ENCODE peak calls at places on chromosome 10, in nine cellular contexts. O is neural progenitor cell, I is MM.1S, G is GM23338, R is PC-3, Q is SK-N-SH, A is GM23248, K is OCI-LY7, Y is HCT116. N is an unnamed sample. For H3K4me1, the result is how much of the 10 kb centered on the place peaks cover.

GRCh38 chr10:104612577-104613205 is 28.4 kb upstream of the SORCS3 start:
- DNase-seq in O (no peak), I (no peak), G (peak), R (no peak), Q (no peak), A (peak), K (no peak), Y (no peak), N (no peak)

GRCh38 chr10:29248987-29249386 is 39.9 kb upstream of the LYZL1 start:
- DNase-seq in O (no peak), I (no peak), G (no peak), R (no peak), Q (no peak), A (no peak), K (no peak), Y (no peak), N (no peak)

GRCh38 chr10:44897049-44897448 is 14.1 kb upstream of the TMEM72 start:
- DNase-seq in O (no peak), I (peak), G (no peak), R (no peak), Q (no peak), A (no peak), K (no peak), Y (no peak), N (no peak)

GRCh38 chr10:131117011-131117410 is 194.5 kb downstream of the TCERG1L start:
- DNase-seq in O (no peak), I (no peak), G (no peak), R (no peak), Q (no peak), A (no peak), K (no peak), Y (no peak), N (no peak)

GRCh38 chr10:68959695-68960524 is 3.9 kb downstream of the DDX21 start:
- DNase-seq in O (no peak), I (no peak), G (no peak), R (no peak), Q (no peak), A (no peak), K (no peak), Y (no peak), N (no peak)

GRCh38 chr10:1367938-1368697 is 311.9 kb downstream of the WDR37 start:
- DNase-seq in O (no peak), I (no peak), G (no peak), R (no peak), Q (peak), A (no peak), K (no peak), Y (no peak), N (no peak)

GRCh38 chr10:131184503-131184902 is 127.0 kb downstream of the TCERG1L start:
- DNase-seq in O (no peak), I (no peak), G (no peak), R (no peak), Q (no peak), A (no peak), K (no peak), Y (no peak), N (no peak)

GRCh38 chr10:99365761-99366160 is 36.6 kb downstream of the CNNM1 start:
- DNase-seq in O (no peak), I (no peak), G (no peak), R (no peak), Q (no peak), A (peak), K (no peak), Y (no peak), N (no peak)

GRCh38 chr10:42960491-42961155 is 116.2 kb upstream of the RET start:
- DNase-seq in O (no peak), I (no peak), G (peak), R (peak), Q (no peak), A (peak), K (no peak), Y (peak), N (peak)

GRCh38 chr10:23364378-23364777 is 19.8 kb upstream of the C10orf67 start:
- DNase-seq in O (no peak), I (no peak), G (no peak), R (no peak), Q (no peak), A (no peak), K (no peak), Y (no peak), N (no peak)

DNA sequence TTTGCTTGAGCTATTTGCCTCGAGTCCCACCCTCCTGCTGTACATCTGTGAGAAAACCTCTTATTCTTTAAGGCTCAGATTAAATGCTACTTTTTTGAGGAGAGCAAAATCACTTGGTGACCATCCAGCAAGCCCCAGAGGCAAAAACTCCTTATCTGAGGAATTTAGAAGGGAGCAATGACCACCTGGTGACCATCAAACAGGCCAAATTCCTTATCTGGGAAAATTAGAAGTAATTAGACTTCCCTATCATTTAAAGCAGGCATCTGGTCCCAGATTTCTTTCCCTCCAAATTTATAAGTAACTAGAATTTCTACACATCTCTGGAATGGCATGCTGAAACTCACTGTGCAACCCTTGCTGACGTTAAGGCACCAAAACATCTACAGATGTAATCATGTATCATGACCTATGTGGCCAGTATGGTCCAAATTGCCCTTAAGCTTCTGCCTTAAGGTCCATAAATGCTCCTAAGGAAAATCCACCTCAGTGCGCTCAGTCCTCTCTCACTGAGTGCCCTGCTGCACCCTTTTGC is 40.9 kb upstream of the PDLIM1 start:
- DNase-seq in O (no peak), I (no peak), G (no peak), R (no peak), Q (no peak), A (no peak), K (no peak), Y (no peak), N (no peak)
- H3K4me1 ChIP-seq in O (under half), I (under half), G (under half), R (half or more), Q (under half), A (under half), K (under half), Y (under half), N (under half)

GRCh38 chr10:75137533-75138438 is 26.3 kb downstream of the SAMD8 start:
- DNase-seq in O (no peak), I (no peak), G (no peak), R (peak), Q (peak), A (peak), K (no peak), Y (peak), N (peak)
- TF ChIP-seq EZH2phosphoT487 in O (no peak), I (no peak), G (no peak), R (no peak), Q (no peak), A (no peak), K (no peak), Y (no peak), N (no peak)

GRCh38 chr10:72693599-72693915 is 1.6 kb downstream of the MCU start:
- DNase-seq in O (no peak), I (no peak), G (no peak), R (no peak), Q (no peak), A (peak), K (no peak), Y (no peak), N (no peak)
- H3K4me1 ChIP-seq in O (under half), I (under half), G (under half), R (under half), Q (under half), A (under half), K (under half), Y (under half), N (under half)

GRCh38 chr10:84336406-84336805 is 8.0 kb downstream of the CCSER2 start:
- DNase-seq in O (no peak), I (no peak), G (peak), R (no peak), Q (no peak), A (no peak), K (no peak), Y (no peak), N (no peak)

GRCh38 chr10:84339025-84339424 is 10.6 kb downstream of the CCSER2 start:
- DNase-seq in O (no peak), I (no peak), G (no peak), R (no peak), Q (no peak), A (no peak), K (no peak), Y (no peak), N (no peak)

GRCh38 chr10:84334806-84335205 is 6.4 kb downstream of the CCSER2 start:
- DNase-seq in O (no peak), I (no peak), G (peak), R (no peak), Q (no peak), A (no peak), K (no peak), Y (no peak), N (no peak)

GRCh38 chr10:84335516-84335915 is 7.1 kb downstream of the CCSER2 start:
- DNase-seq in O (no peak), I (no peak), G (no peak), R (no peak), Q (peak), A (no peak), K (no peak), Y (no peak), N (no peak)

DNA sequence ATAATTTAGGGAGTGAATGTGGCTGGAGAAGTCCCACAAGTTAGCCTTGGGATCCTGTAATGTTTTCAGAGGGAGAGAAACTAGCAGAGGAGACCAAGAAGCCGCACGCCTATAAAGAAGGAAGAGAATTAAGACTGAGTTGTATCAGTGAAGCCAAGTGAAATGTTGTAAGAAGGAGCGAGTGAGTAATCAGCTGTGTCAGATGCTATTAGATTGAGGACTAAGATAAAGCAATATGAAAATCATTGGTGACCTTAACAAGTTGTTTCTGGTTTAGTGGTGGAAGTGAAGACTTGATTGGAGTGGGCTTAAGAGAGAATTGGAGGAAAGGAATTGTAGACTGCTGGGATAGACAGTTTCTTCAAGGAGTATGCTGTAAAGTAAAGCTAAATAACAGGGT is 8.8 kb downstream of the CCSER2 start:
- DNase-seq in O (no peak), I (no peak), G (no peak), R (peak), Q (no peak), A (peak), K (no peak), Y (no peak), N (no peak)
- TF ChIP-seq EZH2phosphoT487 in O (no peak), I (no peak), G (no peak), R (no peak), Q (no peak), A (no peak), K (no peak), Y (no peak), N (no peak)

GRCh38 chr10:4501306-4501705 is 324.7 kb upstream of the AKR1E2 start:
- DNase-seq in O (no peak), I (no peak), G (no peak), R (no peak), Q (no peak), A (no peak), K (no peak), Y (no peak), N (peak)
- H3K4me1 ChIP-seq in O (under half), I (under half), G (under half), R (under half), Q (under half), A (under half), K (under half), Y (under half), N (under half)

DNA sequence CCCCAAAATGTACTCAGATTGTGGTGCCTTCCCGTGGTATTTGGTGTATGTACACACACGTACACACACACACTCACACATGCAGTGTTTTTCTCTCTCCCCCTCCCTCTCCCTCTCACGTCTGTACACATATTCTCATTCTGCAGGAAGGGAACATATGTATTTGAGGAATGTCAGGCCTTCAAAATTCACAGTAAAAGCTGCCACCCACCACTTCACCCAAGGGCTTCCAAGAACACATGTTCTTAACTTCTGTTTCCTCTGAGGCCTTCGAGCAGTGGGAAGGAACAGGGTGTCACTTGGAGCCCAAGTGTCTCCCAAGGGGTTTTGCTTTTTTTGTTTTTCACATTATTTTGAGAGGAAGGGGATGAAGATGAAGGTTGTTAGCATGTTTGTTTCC is 198.9 kb downstream of the TCF7L2 start:
- DNase-seq in O (no peak), I (no peak), G (no peak), R (no peak), Q (no peak), A (no peak), K (no peak), Y (no peak), N (no peak)
- TF ChIP-seq EZH2phosphoT487 in O (no peak), I (no peak), G (no peak), R (no peak), Q (no peak), A (no peak), K (no peak), Y (no peak), N (no peak)

GRCh38 chr10:86773486-86773885 is 17.1 kb downstream of the BMPR1A start:
- DNase-seq in O (no peak), I (no peak), G (no peak), R (no peak), Q (no peak), A (no peak), K (no peak), Y (no peak), N (no peak)

GRCh38 chr10:86775056-86775858 is 18.8 kb downstream of the BMPR1A start:
- DNase-seq in O (no peak), I (no peak), G (no peak), R (no peak), Q (peak), A (peak), K (no peak), Y (no peak), N (peak)

GRCh38 chr10:86769991-86770390 is 13.6 kb downstream of the BMPR1A start:
- DNase-seq in O (no peak), I (no peak), G (no peak), R (no peak), Q (no peak), A (no peak), K (no peak), Y (no peak), N (no peak)

GRCh38 chr10:86768431-86768830 is 12.0 kb downstream of the BMPR1A start:
- DNase-seq in O (no peak), I (no peak), G (no peak), R (no peak), Q (no peak), A (no peak), K (no peak), Y (no peak), N (no peak)

GRCh38 chr10:86770412-86770960 is 14.1 kb downstream of the BMPR1A start:
- DNase-seq in O (peak), I (no peak), G (peak), R (no peak), Q (no peak), A (no peak), K (no peak), Y (no peak), N (no peak)
- H3K4me1 ChIP-seq in O (half or more), I (under half), G (half or more), R (under half), Q (under half), A (under half), K (under half), Y (under half), N (under half)

GRCh38 chr10:27857616-27858015 is 112.0 kb upstream of the MKX start:
- DNase-seq in O (peak), I (no peak), G (peak), R (no peak), Q (no peak), A (no peak), K (no peak), Y (no peak), N (no peak)
- TF ChIP-seq EZH2phosphoT487 in O (peak), I (no peak), G (no peak), R (no peak), Q (no peak), A (no peak), K (no peak), Y (no peak), N (no peak)

GRCh38 chr10:11168423-11169100 is 150.9 kb downstream of the CELF2 start:
- DNase-seq in O (no peak), I (peak), G (no peak), R (no peak), Q (no peak), A (no peak), K (no peak), Y (no peak), N (no peak)
- H3K4me1 ChIP-seq in O (half or more), I (under half), G (under half), R (under half), Q (under half), A (under half), K (under half), Y (under half), N (under half)

GRCh38 chr10:126906704-126907422 is 1.6 kb downstream of the DOCK1 start:
- DNase-seq in O (no peak), I (no peak), G (no peak), R (no peak), Q (no peak), A (no peak), K (no peak), Y (no peak), N (no peak)

GRCh38 chr10:126908225-126908624 is 3.0 kb downstream of the DOCK1 start:
- DNase-seq in O (no peak), I (no peak), G (no peak), R (no peak), Q (no peak), A (peak), K (no peak), Y (no peak), N (no peak)

GRCh38 chr10:126908729-126909526 is 3.7 kb downstream of the DOCK1 start:
- DNase-seq in O (no peak), I (no peak), G (no peak), R (no peak), Q (no peak), A (peak), K (no peak), Y (no peak), N (no peak)

GRCh38 chr10:126905776-126906703 is 812 bp downstream of the DOCK1 start:
- DNase-seq in O (peak), I (no peak), G (peak), R (no peak), Q (peak), A (peak), K (no peak), Y (no peak), N (peak)

DNA sequence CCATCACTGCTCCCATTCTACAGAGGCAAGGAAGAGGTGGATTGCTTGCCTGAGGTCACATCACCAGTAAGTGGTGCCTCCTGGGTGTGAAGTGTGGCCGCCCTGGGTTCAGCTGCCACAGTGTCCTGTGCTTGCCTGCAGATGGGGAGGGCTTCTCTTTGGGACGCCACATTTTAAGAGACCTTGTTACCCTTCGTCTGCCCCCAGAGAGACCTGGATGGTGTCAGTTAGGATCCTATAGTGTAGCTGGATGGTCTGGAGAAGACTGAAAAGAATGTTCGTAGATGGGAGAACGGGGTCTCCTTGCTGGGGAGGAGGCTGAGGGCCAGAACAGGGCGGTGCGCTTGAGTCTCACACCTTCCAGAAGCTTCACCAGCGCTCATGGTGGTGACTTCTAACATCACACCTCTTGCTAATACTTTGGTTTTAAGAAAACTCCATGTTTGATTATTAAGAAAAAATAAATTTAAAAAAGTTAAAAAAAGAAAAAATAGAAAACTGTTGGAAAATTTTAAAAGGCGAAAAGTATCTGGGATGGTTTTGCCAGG is 2.3 kb downstream of the DOCK1 start:
- DNase-seq in O (no peak), I (no peak), G (peak), R (no peak), Q (no peak), A (no peak), K (no peak), Y (no peak), N (no peak)
- TF ChIP-seq EZH2phosphoT487 in O (no peak), I (no peak), G (no peak), R (no peak), Q (no peak), A (no peak), K (no peak), Y (no peak), N (no peak)

N was measured in hepatocyte.